ENCODE peak calls at places on chromosome 18, in six cellular contexts. One of them, this sample, is unnamed.

GRCh38 chr18:6476201-6476600 is 61.5 kb upstream of the L3MBTL4 start:
- DNase-seq in IMR-90: no peak
- DNase-seq in transverse colon: no peak
- DNase-seq in spleen: no peak
- DNase-seq in ovary: no peak
- DNase-seq in Peyer's patch: no peak
- DNase-seq in this sample: no peak

GRCh38 chr18:41955688-41956087 is 654 bp downstream of the PIK3C3 start:
- DNase-seq in IMR-90: no peak
- DNase-seq in transverse colon: no peak
- DNase-seq in spleen: no peak
- DNase-seq in ovary: no peak
- DNase-seq in Peyer's patch: no peak
- DNase-seq in this sample: no peak

GRCh38 chr18:3748081-3748480 is 298.1 kb downstream of the TGIF1 start:
- DNase-seq in IMR-90: no peak
- DNase-seq in transverse colon: no peak
- DNase-seq in spleen: no peak
- DNase-seq in ovary: no peak
- DNase-seq in Peyer's patch: no peak
- DNase-seq in this sample: no peak

GRCh38 chr18:57150828-57151227 is 3.9 kb downstream of the BOD1L2 start:
- DNase-seq in IMR-90: no peak
- DNase-seq in transverse colon: no peak
- DNase-seq in spleen: no peak
- DNase-seq in ovary: no peak
- DNase-seq in Peyer's patch: no peak
- DNase-seq in this sample: no peak

GRCh38 chr18:52387246-52387645 is 47.2 kb downstream of the DCC start:
- DNase-seq in IMR-90: no peak
- DNase-seq in transverse colon: no peak
- DNase-seq in spleen: no peak
- DNase-seq in ovary: no peak
- DNase-seq in Peyer's patch: no peak
- DNase-seq in this sample: no peak

GRCh38 chr18:79511671-79512301 is 116.1 kb downstream of the NFATC1 start:
- DNase-seq in IMR-90: no peak
- DNase-seq in transverse colon: peak; percentile 5
- DNase-seq in spleen: peak; percentile 67
- DNase-seq in ovary: peak; percentile 16
- DNase-seq in Peyer's patch: peak; percentile 13
- DNase-seq in this sample: no peak

GRCh38 chr18:8659609-8660242 is 45.6 kb upstream of the MTCL1 start:
- DNase-seq in IMR-90: no peak
- DNase-seq in transverse colon: no peak
- DNase-seq in spleen: no peak
- DNase-seq in ovary: no peak
- DNase-seq in Peyer's patch: no peak
- DNase-seq in this sample: no peak

GRCh38 chr18:37309059-37309458 is 256.5 kb downstream of the CELF4 start:
- DNase-seq in IMR-90: no peak
- DNase-seq in transverse colon: no peak
- DNase-seq in spleen: no peak
- DNase-seq in ovary: no peak
- DNase-seq in Peyer's patch: no peak
- DNase-seq in this sample: no peak

GRCh38 chr18:48728204-48728833 is 189.5 kb downstream of the CTIF start:
- DNase-seq in IMR-90: peak; percentile 99
- DNase-seq in transverse colon: no peak
- DNase-seq in spleen: no peak
- DNase-seq in ovary: no peak
- DNase-seq in Peyer's patch: no peak
- DNase-seq in this sample: no peak

GRCh38 chr18:644395-645004 is 13.0 kb upstream of the TYMS start:
- DNase-seq in IMR-90: no peak
- DNase-seq in transverse colon: no peak
- DNase-seq in spleen: no peak
- DNase-seq in ovary: no peak
- DNase-seq in Peyer's patch: no peak
- DNase-seq in this sample: no peak

GRCh38 chr18:31042391-31043181 is at the start of gene DSC3:
- DNase-seq in IMR-90: no peak
- DNase-seq in transverse colon: peak; percentile 23
- DNase-seq in spleen: peak; percentile 69
- DNase-seq in ovary: no peak
- DNase-seq in Peyer's patch: no peak
- DNase-seq in this sample: no peak

GRCh38 chr18:31040982-31041345 is 1.6 kb downstream of the DSC3 start:
- DNase-seq in IMR-90: no peak
- DNase-seq in transverse colon: no peak
- DNase-seq in spleen: no peak
- DNase-seq in ovary: no peak
- DNase-seq in Peyer's patch: no peak
- DNase-seq in this sample: no peak

GRCh38 chr18:31041346-31042067 is 1.0 kb downstream of the DSC3 start:
- DNase-seq in IMR-90: no peak
- DNase-seq in transverse colon: peak; percentile 10
- DNase-seq in spleen: peak; percentile 61
- DNase-seq in ovary: no peak
- DNase-seq in Peyer's patch: no peak
- DNase-seq in this sample: no peak

GRCh38 chr18:31043709-31044108 is 1.2 kb upstream of the DSC3 start:
- DNase-seq in IMR-90: no peak
- DNase-seq in transverse colon: no peak
- DNase-seq in spleen: no peak
- DNase-seq in ovary: no peak
- DNase-seq in Peyer's patch: no peak
- DNase-seq in this sample: no peak

GRCh38 chr18:31042068-31042390 is 513 bp downstream of the DSC3 start:
- DNase-seq in IMR-90: no peak
- DNase-seq in transverse colon: no peak
- DNase-seq in spleen: no peak
- DNase-seq in ovary: no peak
- DNase-seq in Peyer's patch: no peak
- DNase-seq in this sample: no peak
- H3K27me3 ChIP-seq in IMR-90: peaks cover 21% of the 10 kb centered on the region
- H3K27me3 ChIP-seq in transverse colon: peaks cover 87% of the 10 kb centered on the region
- H3K27me3 ChIP-seq in spleen: peaks cover 60% of the 10 kb centered on the region
- H3K27me3 ChIP-seq in ovary: peaks cover 2% of the 10 kb centered on the region
- H3K27me3 ChIP-seq in Peyer's patch: peaks cover 22% of the 10 kb centered on the region
- H3K27me3 ChIP-seq in this sample: no peaks in the 10 kb centered on the region

DNA sequence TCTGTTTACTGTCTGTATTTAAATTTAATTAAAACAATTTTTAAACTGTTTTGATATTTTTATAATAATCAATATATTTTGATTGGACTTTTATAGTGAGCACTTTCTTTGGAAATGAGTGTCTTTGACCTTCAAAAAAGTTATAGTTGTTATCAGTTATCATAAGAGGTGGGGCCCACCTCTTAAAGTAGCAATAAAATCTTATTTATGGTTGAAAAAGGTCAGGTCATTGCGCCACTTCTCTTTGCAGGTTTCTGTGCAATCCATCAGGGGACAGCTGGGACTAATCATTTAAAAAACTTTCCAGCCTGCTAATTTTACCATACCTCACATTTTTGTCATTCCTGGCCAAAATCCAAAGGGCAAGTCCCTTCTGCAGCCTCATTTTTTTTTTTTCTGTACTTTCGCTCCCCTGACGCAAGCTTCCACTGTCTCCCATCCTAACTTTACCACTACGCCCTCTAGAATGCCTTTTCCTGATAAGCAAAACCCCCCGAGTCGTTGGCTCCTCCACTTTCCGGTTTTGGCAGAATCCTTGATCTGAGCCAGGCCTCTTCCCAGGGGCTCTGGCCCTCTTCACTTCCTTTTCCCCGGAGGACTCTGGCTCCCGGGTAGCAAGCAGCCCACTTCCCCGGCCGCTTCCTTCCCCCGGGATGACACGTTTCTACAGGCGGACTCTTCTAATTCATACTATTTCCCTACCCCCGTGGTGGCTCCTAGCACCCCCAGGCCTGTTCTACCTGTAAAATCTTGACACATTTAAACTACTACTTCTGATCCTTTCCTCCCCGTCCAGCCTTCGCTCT is 1.1 kb upstream of the SEH1L start:
- DNase-seq in IMR-90: peak; percentile 89
- DNase-seq in transverse colon: peak; percentile 47
- DNase-seq in spleen: no peak
- DNase-seq in ovary: peak; percentile 58
- DNase-seq in Peyer's patch: peak; percentile 39
- DNase-seq in this sample: peak; percentile 43
- TF ChIP-seq POLR2A in IMR-90: peak; percentile 77
- TF ChIP-seq POLR2A in transverse colon: no peak
- TF ChIP-seq POLR2A in spleen: no peak
- TF ChIP-seq POLR2A in ovary: no peak
- TF ChIP-seq POLR2A in Peyer's patch: no peak
- TF ChIP-seq POLR2A in this sample: no peak

DNA sequence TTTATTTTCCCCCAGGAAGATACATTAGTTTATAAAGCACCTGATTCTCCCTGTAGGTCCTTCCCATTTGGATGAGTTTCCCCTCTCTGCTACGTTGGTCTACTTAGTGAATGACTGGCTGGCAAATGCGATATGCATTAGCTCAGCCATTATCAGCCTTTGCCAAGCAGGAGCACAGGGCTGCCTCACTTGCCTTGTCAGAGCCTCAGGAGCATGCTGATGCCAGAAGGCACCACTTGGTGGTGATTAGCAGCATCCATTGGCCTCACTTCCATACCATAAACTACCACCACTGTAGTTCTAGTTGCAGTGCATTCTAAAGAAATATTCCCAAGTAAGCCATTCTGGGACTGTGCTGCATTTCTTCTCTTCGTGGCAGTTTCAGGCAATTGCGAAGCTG is 442.8 kb upstream of the CHST9 start:
- DNase-seq in IMR-90: no peak
- DNase-seq in transverse colon: no peak
- DNase-seq in spleen: no peak
- DNase-seq in ovary: no peak
- DNase-seq in Peyer's patch: no peak
- DNase-seq in this sample: no peak
- H3K27me3 ChIP-seq in IMR-90: no peaks in the 10 kb centered on the region
- H3K27me3 ChIP-seq in transverse colon: no peaks in the 10 kb centered on the region
- H3K27me3 ChIP-seq in spleen: no peaks in the 10 kb centered on the region
- H3K27me3 ChIP-seq in ovary: no peaks in the 10 kb centered on the region
- H3K27me3 ChIP-seq in Peyer's patch: no peaks in the 10 kb centered on the region
- H3K27me3 ChIP-seq in this sample: no peaks in the 10 kb centered on the region

DNA sequence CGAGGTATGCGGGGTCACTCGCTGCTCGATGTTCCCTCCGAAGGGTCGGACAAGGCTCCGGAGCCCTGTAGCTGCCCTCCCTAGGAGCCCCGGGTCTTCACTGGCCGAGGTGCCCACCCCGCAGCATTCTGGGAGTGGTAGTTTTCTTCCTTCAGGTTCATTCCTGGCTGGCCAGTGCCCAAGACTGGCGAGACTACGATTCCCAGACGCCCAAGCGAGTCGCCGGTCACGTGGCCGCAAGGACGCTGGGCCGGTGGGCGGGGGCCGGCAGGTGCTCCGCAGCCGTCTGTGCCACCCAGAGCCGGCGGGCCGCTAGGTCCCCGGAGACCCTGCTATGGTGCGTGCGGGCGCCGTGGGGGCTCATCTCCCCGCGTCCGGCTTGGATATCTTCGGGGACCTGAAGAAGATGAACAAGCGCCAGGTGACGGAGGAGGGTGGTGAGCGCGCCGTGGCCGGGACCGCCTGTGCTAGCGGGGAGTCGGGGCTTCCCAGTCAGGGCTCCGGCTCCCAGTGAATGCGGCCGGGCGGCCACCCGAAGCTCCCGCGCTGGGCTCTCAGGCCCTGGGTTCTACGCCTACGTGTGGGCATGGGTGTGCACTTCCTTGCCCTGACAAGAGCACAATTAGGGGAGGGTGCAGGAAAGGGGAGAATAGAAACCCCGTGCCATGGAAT is at the start of gene SEC11C:
- DNase-seq in IMR-90: peak; percentile 94
- DNase-seq in transverse colon: peak; percentile 97
- DNase-seq in spleen: peak; percentile 99
- DNase-seq in ovary: peak; percentile 97
- DNase-seq in Peyer's patch: peak; percentile 95
- DNase-seq in this sample: peak; percentile 78
- TF ChIP-seq POLR2A in IMR-90: no peak
- TF ChIP-seq POLR2A in transverse colon: peak; percentile 47
- TF ChIP-seq POLR2A in spleen: no peak
- TF ChIP-seq POLR2A in ovary: peak; percentile 21
- TF ChIP-seq POLR2A in Peyer's patch: no peak
- TF ChIP-seq POLR2A in this sample: no peak

DNA sequence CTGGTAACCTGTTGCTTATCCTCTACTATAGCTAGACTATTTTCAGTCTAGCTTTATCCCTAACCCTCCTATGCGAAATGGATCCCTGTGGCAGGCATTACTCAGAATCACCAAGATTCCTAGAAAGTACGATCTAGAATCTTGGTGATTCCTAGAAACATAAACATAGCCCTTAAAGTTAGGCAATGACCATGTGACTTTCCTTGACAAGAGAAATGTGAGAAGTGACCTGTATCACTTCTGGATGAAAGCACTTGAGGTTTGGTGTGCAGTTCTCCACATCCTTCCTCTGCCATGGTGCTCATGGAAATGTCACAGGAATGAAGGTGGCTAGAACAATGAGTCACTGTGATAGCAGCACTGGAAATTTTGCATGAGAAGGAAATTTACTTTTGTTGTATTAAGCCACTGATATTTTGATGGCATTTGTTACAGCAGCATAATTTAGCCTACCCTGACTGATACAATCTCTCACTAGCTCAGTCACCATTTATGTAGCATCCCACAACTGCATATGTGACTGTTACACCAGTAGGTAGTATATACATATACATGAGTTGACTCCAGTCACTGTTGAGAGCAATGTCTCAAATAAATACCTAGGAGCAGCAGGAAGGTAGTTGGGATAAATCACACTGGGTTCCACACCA is 68.3 kb upstream of the MAPRE2 start:
- DNase-seq in IMR-90: no peak
- DNase-seq in transverse colon: no peak
- DNase-seq in spleen: no peak
- DNase-seq in ovary: no peak
- DNase-seq in Peyer's patch: no peak
- DNase-seq in this sample: no peak
- H3K27me3 ChIP-seq in IMR-90: peaks cover 25% of the 10 kb centered on the region
- H3K27me3 ChIP-seq in transverse colon: no peaks in the 10 kb centered on the region
- H3K27me3 ChIP-seq in spleen: peaks cover 32% of the 10 kb centered on the region
- H3K27me3 ChIP-seq in ovary: no peaks in the 10 kb centered on the region
- H3K27me3 ChIP-seq in Peyer's patch: no peaks in the 10 kb centered on the region
- H3K27me3 ChIP-seq in this sample: no peaks in the 10 kb centered on the region

This sample was measured in esophagus squamous epithelium.